ENCODE peak calls at places on chromosomes 16 and 17, in six cellular contexts. One of them, this sample, is unnamed.
A peak's percentile ranks its signal among the peaks of the same experiment; 100 is the strongest.

GRCh38 chr16:54411555-54411954 is 125.0 kb upstream of the IRX3 start:
- DNase-seq in activated T-cell treated with anti-CD3 and anti-CD28 coated beads, Interleukin-2, amount 50 U/mL, for 72 hours: no peak
- DNase-seq in lower lobe of right lung: no peak
- DNase-seq in CD4-positive, alpha-beta T cell: no peak
- DNase-seq in cerebellar nuclear complex: no peak
- DNase-seq in amniotic stem cell: no peak
- DNase-seq in this sample: no peak

GRCh38 chr17:40448639-40449261 is 5.5 kb downstream of the IGFBP4 start:
- DNase-seq in activated T-cell treated with anti-CD3 and anti-CD28 coated beads, Interleukin-2, amount 50 U/mL, for 72 hours: no peak
- DNase-seq in amniotic stem cell: no peak
- DNase-seq in lower lobe of right lung: peak; percentile 76
- DNase-seq in CD4-positive, alpha-beta T cell: no peak
- DNase-seq in cerebellar nuclear complex: no peak
- DNase-seq in this sample: no peak

GRCh38 chr17:45225964-45226530 is 4.4 kb downstream of the FMNL1 start:
- DNase-seq in lower lobe of right lung: peak; percentile 92
- DNase-seq in activated T-cell treated with anti-CD3 and anti-CD28 coated beads, Interleukin-2, amount 50 U/mL, for 72 hours: peak; percentile 98
- DNase-seq in cerebellar nuclear complex: no peak
- DNase-seq in amniotic stem cell: no peak
- DNase-seq in CD4-positive, alpha-beta T cell: peak; percentile 94
- DNase-seq in this sample: no peak

GRCh38 chr16:17397499-17397891 is 73.3 kb downstream of the XYLT1 start:
- DNase-seq in lower lobe of right lung: no peak
- DNase-seq in CD4-positive, alpha-beta T cell: peak; percentile 15
- DNase-seq in activated T-cell treated with anti-CD3 and anti-CD28 coated beads, Interleukin-2, amount 50 U/mL, for 72 hours: no peak
- DNase-seq in cerebellar nuclear complex: no peak
- DNase-seq in amniotic stem cell: no peak
- DNase-seq in this sample: no peak

GRCh38 chr16:27228036-27228435 is 24.7 kb downstream of the KDM8 start:
- DNase-seq in cerebellar nuclear complex: no peak
- DNase-seq in CD4-positive, alpha-beta T cell: no peak
- DNase-seq in amniotic stem cell: no peak
- DNase-seq in lower lobe of right lung: peak; percentile 27
- DNase-seq in activated T-cell treated with anti-CD3 and anti-CD28 coated beads, Interleukin-2, amount 50 U/mL, for 72 hours: no peak
- DNase-seq in this sample: peak; percentile 80

GRCh38 chr17:2707721-2708584 is 3.6 kb downstream of the CLUH start:
- DNase-seq in cerebellar nuclear complex: no peak
- DNase-seq in CD4-positive, alpha-beta T cell: no peak
- DNase-seq in amniotic stem cell: no peak
- DNase-seq in lower lobe of right lung: peak; percentile 63
- DNase-seq in activated T-cell treated with anti-CD3 and anti-CD28 coated beads, Interleukin-2, amount 50 U/mL, for 72 hours: peak; percentile 52
- DNase-seq in this sample: no peak

GRCh38 chr16:89971495-89972243 is 23.1 kb downstream of the DEF8 start:
- DNase-seq in amniotic stem cell: no peak
- DNase-seq in CD4-positive, alpha-beta T cell: no peak
- DNase-seq in lower lobe of right lung: peak; percentile 65
- DNase-seq in cerebellar nuclear complex: no peak
- DNase-seq in activated T-cell treated with anti-CD3 and anti-CD28 coated beads, Interleukin-2, amount 50 U/mL, for 72 hours: no peak
- DNase-seq in this sample: no peak

GRCh38 chr17:77723909-77724875 is 234.3 kb upstream of the TNRC6C start:
- DNase-seq in amniotic stem cell: no peak
- DNase-seq in CD4-positive, alpha-beta T cell: no peak
- DNase-seq in activated T-cell treated with anti-CD3 and anti-CD28 coated beads, Interleukin-2, amount 50 U/mL, for 72 hours: no peak
- DNase-seq in lower lobe of right lung: no peak
- DNase-seq in cerebellar nuclear complex: no peak
- DNase-seq in this sample: no peak

GRCh38 chr17:79844869-79845600 is 5.8 kb upstream of the CBX4 start:
- DNase-seq in lower lobe of right lung: peak; percentile 62
- DNase-seq in CD4-positive, alpha-beta T cell: no peak
- DNase-seq in activated T-cell treated with anti-CD3 and anti-CD28 coated beads, Interleukin-2, amount 50 U/mL, for 72 hours: peak; percentile 60
- DNase-seq in cerebellar nuclear complex: no peak
- DNase-seq in amniotic stem cell: no peak
- DNase-seq in this sample: no peak

This sample was measured in chondrocyte.